ENCODE peak calls at places on chromosomes 4 and X, in ten cellular contexts. H, I, K, X, Z, E, W, A, R and V are unnamed samples.
A peak's percentile ranks its signal among the peaks of the same experiment; 100 is the strongest.

GRCh38 chrX:40663880-40664630 is 16.7 kb upstream of the CXorf38 start:
- DNase-seq in H (no peak), I (no peak), K (peak; percentile 79), X (no peak), Z (no peak), E (no peak), W (peak; percentile 36), A (no peak), R (no peak), V (peak; percentile 4)

GRCh38 chr4:123661080-123661737 is 264.6 kb downstream of the SPRY1 start:
- DNase-seq in H (no peak), I (peak; percentile 29), K (peak; percentile 12), X (no peak), Z (no peak), E (peak; percentile 44), W (peak; percentile 56), A (no peak), R (no peak), V (peak; percentile 39)

GRCh38 chr4:177283167-177283566 is 26.5 kb upstream of the NEIL3 start:
- DNase-seq in H (no peak), I (no peak), K (no peak), X (no peak), Z (no peak), E (peak; percentile 4), W (no peak), A (no peak), R (no peak), V (no peak)

GRCh38 chrX:14125451-14125850 is 95.8 kb upstream of the GEMIN8 start:
- DNase-seq in H (no peak), I (no peak), K (no peak), X (no peak), Z (no peak), E (no peak), W (no peak), A (no peak), R (no peak), V (no peak)

GRCh38 chrX:122945328-122945727 is 238.8 kb upstream of the GRIA3 start:
- DNase-seq in H (no peak), I (no peak), K (no peak), X (no peak), Z (no peak), E (peak; percentile 25), W (peak; percentile 16), A (no peak), R (no peak), V (peak; percentile 39)

GRCh38 chr4:185145572-185145971 is 2.5 kb downstream of the SLC25A4 start:
- DNase-seq in H (peak; percentile 83), I (no peak), K (peak; percentile 15), X (no peak), Z (no peak), E (no peak), W (no peak), A (no peak), R (peak; percentile 73), V (no peak)

GRCh38 chr4:59612235-59612634 is 1587.9 kb upstream of the ADGRL3 start:
- DNase-seq in H (no peak), I (no peak), K (no peak), X (no peak), Z (no peak), E (peak; percentile 82), W (peak; percentile 79), A (no peak), R (no peak), V (peak; percentile 87)

GRCh38 chr4:184420402-184420801 is 53.9 kb downstream of the IRF2 start:
- DNase-seq in H (no peak), I (peak; percentile 65), K (no peak), X (no peak), Z (no peak), E (no peak), W (no peak), A (no peak), R (no peak), V (no peak)

GRCh38 chr4:141142423-141142822 is 9.2 kb upstream of the RNF150 start:
- DNase-seq in H (no peak), I (peak; percentile 69), K (no peak), X (no peak), Z (peak; percentile 47), E (no peak), W (peak; percentile 73), A (no peak), R (no peak), V (peak; percentile 8)

GRCh38 chrX:122850326-122850725 is 333.8 kb upstream of the GRIA3 start:
- DNase-seq in H (no peak), I (no peak), K (no peak), X (no peak), Z (no peak), E (peak; percentile 76), W (no peak), A (no peak), R (no peak), V (peak; percentile 2)

GRCh38 chr4:15779336-15779735 is 1.2 kb downstream of the CD38 start:
- DNase-seq in H (peak; percentile 58), I (no peak), K (peak; percentile 64), X (peak; percentile 83), Z (no peak), E (peak; percentile 71), W (peak; percentile 52), A (no peak), R (peak; percentile 53), V (peak; percentile 81)

GRCh38 chr4:112521123-112522116 is 5.4 kb upstream of the NEUROG2 start:
- DNase-seq in H (no peak), I (no peak), K (no peak), X (no peak), Z (no peak), E (no peak), W (no peak), A (no peak), R (no peak), V (no peak)

GRCh38 chr4:10078481-10079233 is 37.9 kb downstream of the WDR1 start:
- DNase-seq in H (no peak), I (no peak), K (no peak), X (peak; percentile 18), Z (no peak), E (no peak), W (no peak), A (no peak), R (peak; percentile 13), V (no peak)

GRCh38 chr4:130233377-130234047 is 1137.6 kb downstream of the C4orf33 start:
- DNase-seq in H (no peak), I (peak; percentile 86), K (no peak), X (no peak), Z (no peak), E (no peak), W (peak; percentile 2), A (no peak), R (no peak), V (peak; percentile 28)

GRCh38 chr4:3145251-3145908 is 70.9 kb downstream of the HTT start:
- DNase-seq in H (no peak), I (no peak), K (peak; percentile 15), X (no peak), Z (no peak), E (peak; percentile 29), W (peak; percentile 29), A (no peak), R (no peak), V (no peak)
- TF ChIP-seq CTCF in H (peak; percentile 20), I (no peak), K (no peak), X (peak; percentile 6), Z (no peak), E (no peak), W (peak; percentile 41), A (no peak), R (peak; percentile 27), V (no peak)

GRCh38 chr4:40976343-40976742 is 226.6 kb downstream of the NSUN7 start:
- DNase-seq in H (peak; percentile 59), I (peak; percentile 67), K (peak; percentile 68), X (no peak), Z (no peak), E (peak; percentile 64), W (peak; percentile 79), A (no peak), R (no peak), V (peak; percentile 77)
- TF ChIP-seq CTCF in H (peak; percentile 81), I (peak; percentile 70), K (peak; percentile 68), X (peak; percentile 67), Z (peak; percentile 57), E (peak; percentile 23), W (peak; percentile 67), A (no peak), R (peak; percentile 84), V (peak; percentile 49)

GRCh38 chr4:6655924-6656323 is 15.4 kb downstream of the MRFAP1 start:
- DNase-seq in H (no peak), I (no peak), K (no peak), X (no peak), Z (no peak), E (no peak), W (no peak), A (no peak), R (no peak), V (no peak)
- TF ChIP-seq CTCF in H (no peak), I (no peak), K (no peak), X (no peak), Z (no peak), E (no peak), W (no peak), A (no peak), R (no peak), V (no peak)

GRCh38 chr4:107930821-107931774 is at the start of gene CYP2U1:
- DNase-seq in H (peak; percentile 88), I (peak; percentile 87), K (peak; percentile 88), X (peak; percentile 91), Z (peak; percentile 71), E (peak; percentile 41), W (peak; percentile 70), A (peak; percentile 71), R (peak; percentile 92), V (peak; percentile 79)
- TF ChIP-seq CTCF in H (peak; percentile 37), I (no peak), K (no peak), X (peak; percentile 20), Z (no peak), E (no peak), W (no peak), A (no peak), R (peak; percentile 53), V (no peak)

DNA sequence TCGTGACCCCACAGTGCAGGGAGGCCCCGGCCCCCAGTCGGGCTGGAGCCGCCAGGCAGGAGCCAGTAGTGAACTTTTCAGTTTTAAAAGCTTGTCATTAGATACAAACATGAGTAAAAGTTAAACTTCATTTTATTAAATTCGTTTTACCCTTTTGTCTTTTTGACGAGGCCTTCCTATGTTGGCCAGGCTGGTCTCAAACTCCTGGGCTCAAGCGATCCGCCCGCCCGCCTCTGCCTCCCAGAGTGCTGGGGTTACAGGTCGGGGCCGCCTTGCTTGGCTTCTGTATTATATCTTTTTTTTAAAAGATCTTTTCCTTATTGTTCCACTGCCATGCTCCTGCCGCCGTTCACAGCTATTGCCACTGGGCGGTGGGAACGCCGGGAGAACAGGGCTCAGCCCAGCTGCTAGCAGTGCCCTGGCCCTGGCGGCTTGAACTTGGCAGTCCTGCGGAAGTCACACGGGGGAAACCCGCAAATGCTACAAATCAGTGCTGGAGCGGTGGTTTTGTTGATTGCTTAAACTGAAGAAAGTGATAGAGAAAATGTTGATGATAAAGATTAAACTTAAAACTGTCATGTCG is 968 bp upstream of the NELFA start:
- DNase-seq in H (peak; percentile 45), I (peak; percentile 45), K (peak; percentile 77), X (peak; percentile 47), Z (peak; percentile 31), E (peak; percentile 40), W (peak; percentile 55), A (peak; percentile 23), R (no peak), V (peak; percentile 29)
- TF ChIP-seq CTCF in H (peak; percentile 24), I (no peak), K (peak; percentile 37), X (no peak), Z (no peak), E (peak; percentile 31), W (peak; percentile 19), A (no peak), R (peak; percentile 29), V (peak; percentile 12)

GRCh38 chrX:51494409-51494808 is 2.0 kb downstream of the NUDT11 start:
- DNase-seq in H (no peak), I (peak; percentile 22), K (no peak), X (no peak), Z (no peak), E (no peak), W (peak; percentile 11), A (no peak), R (no peak), V (no peak)
- TF ChIP-seq CTCF in H (no peak), I (peak; percentile 35), K (peak; percentile 16), X (no peak), Z (no peak), E (no peak), W (peak; percentile 54), A (no peak), R (no peak), V (no peak)